ENCODE peak calls at places on chromosome 15, in seven cellular contexts. I is type B pancreatic cell, U is B cell, R is heart right ventricle, P is fibroblast of mammary gland, M is AG09319, W is mucosa of descending colon. Z is an unnamed sample.

GRCh38 chr15:25705430-25706115 is 157.6 kb downstream of the ATP10A start:
- DNase-seq in P (no peak), M (no peak), W (no peak), U (no peak), I (no peak), R (no peak), Z (no peak)

GRCh38 chr15:62390793-62391543 is 225.9 kb upstream of the C2CD4B start:
- DNase-seq in R (peak), U (peak), M (no peak), I (peak), P (peak), W (peak), Z (peak)

GRCh38 chr15:39580630-39581500 is at the start of gene THBS1:
- DNase-seq in P (peak), M (peak), U (no peak), I (peak), R (peak), W (peak), Z (peak)

GRCh38 chr15:58340176-58340575 is 91.6 kb upstream of the LIPC start:
- DNase-seq in W (no peak), U (no peak), R (no peak), I (no peak), M (no peak), P (peak), Z (no peak)

GRCh38 chr15:100918034-100918689 is 995 bp upstream of the LRRK1 start:
- DNase-seq in I (peak), R (peak), W (peak), M (no peak), P (peak), U (peak), Z (peak)

GRCh38 chr15:60720084-60720483 is 241.1 kb upstream of the ICE2 start:
- DNase-seq in W (no peak), P (no peak), I (no peak), R (no peak), M (no peak), U (no peak), Z (no peak)

GRCh38 chr15:75868019-75868418 is 24.8 kb downstream of the UBE2Q2 start:
- DNase-seq in I (no peak), W (no peak), M (no peak), R (no peak), P (no peak), U (no peak), Z (no peak)

GRCh38 chr15:25181290-25182097 is 226.7 kb downstream of the SNRPN start:
- DNase-seq in I (peak), U (peak), W (peak), M (no peak), R (no peak), P (no peak), Z (peak)

GRCh38 chr15:36234743-36235142 is 344.7 kb upstream of the CDIN1 start:
- DNase-seq in P (no peak), M (no peak), I (no peak), U (no peak), R (no peak), W (no peak), Z (no peak)

GRCh38 chr15:66216806-66217205 is 36.7 kb downstream of the MEGF11 start:
- DNase-seq in M (no peak), P (no peak), R (no peak), U (no peak), W (no peak), I (no peak), Z (no peak)

GRCh38 chr15:49423021-49423420 is at the start of gene FGF7:
- DNase-seq in U (no peak), P (peak), I (no peak), W (no peak), R (no peak), M (peak), Z (no peak)

GRCh38 chr15:95501865-95502264 is 828.6 kb upstream of the NR2F2 start:
- DNase-seq in I (no peak), U (no peak), P (no peak), W (no peak), M (no peak), R (no peak), Z (no peak)

GRCh38 chr15:67253517-67254237 is 784 bp downstream of the AAGAB start:
- DNase-seq in R (no peak), I (no peak), U (no peak), P (peak), M (no peak), W (no peak), Z (no peak)

GRCh38 chr15:25717116-25717755 is 145.9 kb downstream of the ATP10A start:
- DNase-seq in P (no peak), M (no peak), W (no peak), R (no peak), U (no peak), I (no peak), Z (no peak)

GRCh38 chr15:71748327-71748726 is 62.0 kb upstream of the NR2E3 start:
- DNase-seq in P (peak), R (no peak), W (no peak), I (no peak), U (no peak), M (no peak), Z (no peak)

GRCh38 chr15:101654191-101654590 is 2.0 kb upstream of the TM2D3 start:
- DNase-seq in M (no peak), U (no peak), R (no peak), I (no peak), W (no peak), P (no peak), Z (no peak)

GRCh38 chr15:51736646-51737537 is 563 bp downstream of the LYSMD2 start:
- DNase-seq in U (peak), P (no peak), I (no peak), M (no peak), R (peak), W (peak), Z (no peak)

GRCh38 chr15:68384451-68385239 is 47.3 kb downstream of the ITGA11 start:
- DNase-seq in M (peak), I (peak), U (no peak), P (peak), W (no peak), R (no peak), Z (peak)

GRCh38 chr15:74809242-74809641 is 3.4 kb upstream of the LMAN1L start:
- DNase-seq in W (no peak), M (no peak), P (no peak), U (no peak), R (no peak), I (no peak), Z (no peak)
- TF ChIP-seq CTCF in W (no peak), M (no peak), P (no peak), U (no peak), R (no peak), I (no peak), Z (no peak)

GRCh38 chr15:80087104-80087503 is 27.6 kb downstream of the ZFAND6 start:
- DNase-seq in P (no peak), W (no peak), R (no peak), M (no peak), U (no peak), I (no peak), Z (no peak)
- TF ChIP-seq CTCF in P (peak), W (no peak), R (no peak), M (no peak), U (no peak), I (peak), Z (peak)

GRCh38 chr15:90087454-90088154 is 14.7 kb downstream of the IDH2 start:
- DNase-seq in I (no peak), U (no peak), P (peak), W (no peak), R (no peak), M (no peak), Z (no peak)
- TF ChIP-seq CTCF in I (no peak), U (no peak), P (peak), W (no peak), R (no peak), M (no peak), Z (no peak)

GRCh38 chr15:64092864-64093626 is 593 bp downstream of the CIAO2A start:
- DNase-seq in W (peak), I (no peak), M (no peak), U (no peak), R (peak), P (peak), Z (no peak)

GRCh38 chr15:64089553-64090280 is 3.9 kb downstream of the CIAO2A start:
- DNase-seq in I (no peak), U (peak), W (no peak), R (no peak), M (no peak), P (no peak), Z (no peak)

GRCh38 chr15:64093627-64094417 is at the start of gene CIAO2A:
- DNase-seq in P (peak), I (peak), M (peak), U (peak), W (peak), R (peak), Z (peak)

GRCh38 chr15:64090527-64090926 is 3.1 kb downstream of the CIAO2A start:
- DNase-seq in M (no peak), U (peak), P (no peak), R (no peak), I (no peak), W (no peak), Z (no peak)

DNA sequence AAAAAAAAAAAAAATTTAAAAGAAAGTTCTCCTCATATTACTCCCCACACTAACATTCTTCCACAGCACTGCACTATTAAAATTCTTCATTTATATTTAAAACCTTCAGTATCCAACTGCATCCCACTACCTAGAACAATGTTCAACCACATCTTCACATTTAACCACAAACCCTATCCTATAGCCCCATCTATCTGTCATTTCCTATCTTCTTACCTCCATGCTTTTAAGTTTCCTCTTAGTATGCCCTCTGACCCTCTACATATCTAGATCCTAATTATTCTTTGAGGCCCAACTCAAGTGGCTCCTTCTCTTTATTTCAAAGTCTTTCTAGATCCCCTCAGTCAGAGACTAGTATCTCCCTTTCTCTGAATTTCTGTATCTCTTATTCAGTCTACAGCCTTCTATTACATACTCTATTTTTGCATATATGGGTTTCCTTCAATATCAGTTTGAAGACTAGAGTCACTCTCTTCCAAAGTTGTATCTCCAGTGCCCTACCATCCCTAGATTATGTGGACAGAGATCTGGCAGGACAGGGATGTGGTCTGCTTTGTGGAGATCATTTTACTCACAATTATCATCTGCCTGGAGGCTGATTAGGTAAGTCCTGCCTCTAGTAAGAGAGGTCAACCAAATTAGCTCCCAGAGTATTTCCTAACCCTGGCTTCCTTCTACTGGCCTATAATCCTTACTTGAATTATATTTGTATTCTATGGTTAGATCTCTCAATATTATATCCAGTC is 1.4 kb downstream of the CIAO2A start:
- DNase-seq in W (no peak), P (no peak), M (no peak), I (no peak), R (no peak), U (no peak), Z (no peak)
- TF ChIP-seq CTCF in W (no peak), P (peak), M (no peak), I (peak), R (no peak), U (peak), Z (no peak)

GRCh38 chr15:32130823-32131222 is 100.5 kb downstream of the CHRNA7 start:
- DNase-seq in U (no peak), P (no peak), R (no peak), W (no peak), I (no peak), M (no peak), Z (no peak)
- TF ChIP-seq CTCF in U (no peak), P (no peak), R (no peak), W (no peak), I (peak), M (no peak), Z (no peak)

GRCh38 chr15:29568840-29569532 is 253.3 kb downstream of the TJP1 start:
- DNase-seq in R (no peak), W (peak), P (no peak), U (no peak), I (no peak), M (no peak), Z (no peak)

GRCh38 chr15:29570121-29570930 is 251.9 kb downstream of the TJP1 start:
- DNase-seq in W (peak), I (no peak), P (no peak), R (no peak), U (peak), M (no peak), Z (peak)

GRCh38 chr15:29569533-29570092 is 252.7 kb downstream of the TJP1 start:
- DNase-seq in I (no peak), P (no peak), W (peak), R (no peak), U (no peak), M (no peak), Z (no peak)

GRCh38 chr15:29567336-29567735 is 254.9 kb downstream of the TJP1 start:
- DNase-seq in I (no peak), M (no peak), R (no peak), P (no peak), W (no peak), U (no peak), Z (no peak)

GRCh38 chr15:29566914-29567313 is 255.4 kb downstream of the TJP1 start:
- DNase-seq in U (no peak), M (no peak), R (no peak), P (no peak), I (no peak), W (no peak), Z (no peak)
- TF ChIP-seq CTCF in U (no peak), M (no peak), R (no peak), P (no peak), I (no peak), W (no peak), Z (no peak)

GRCh38 chr15:64705006-64705405 is 70.4 kb downstream of the RBPMS2 start:
- DNase-seq in M (no peak), W (no peak), I (no peak), U (no peak), P (no peak), R (no peak), Z (no peak)

GRCh38 chr15:64703632-64703959 is 71.8 kb downstream of the RBPMS2 start:
- DNase-seq in U (no peak), W (no peak), R (no peak), P (peak), I (no peak), M (no peak), Z (no peak)

GRCh38 chr15:64701051-64701450 is 74.3 kb downstream of the RBPMS2 start:
- DNase-seq in I (no peak), M (no peak), R (no peak), P (no peak), U (no peak), W (no peak), Z (no peak)

GRCh38 chr15:64701482-64701881 is 73.9 kb downstream of the RBPMS2 start:
- DNase-seq in R (no peak), I (no peak), P (no peak), U (no peak), M (no peak), W (no peak), Z (no peak)

GRCh38 chr15:64702816-64703631 is 72.4 kb downstream of the RBPMS2 start:
- DNase-seq in R (peak), U (peak), M (peak), W (peak), P (peak), I (peak), Z (peak)
- TF ChIP-seq CTCF in R (no peak), U (no peak), M (no peak), W (no peak), P (no peak), I (no peak), Z (no peak)